ENCODE peak calls at places on chromosomes 3 and 15, in four cellular contexts. M is WTC11, K is GM12878, J is HepG2. H is an unnamed sample.

GRCh38 chr15:70120954-70121655 is 23.4 kb upstream of the TLE3 start:
- DNase-seq in M (no peak), K (no peak), J (no peak), H (no peak)

GRCh38 chr3:2826036-2826435 is 284.1 kb downstream of the IL5RA start:
- DNase-seq in M (no peak), K (no peak), J (no peak), H (no peak)

GRCh38 chr3:22960326-22960984 is 242.7 kb upstream of the UBE2E2 start:
- DNase-seq in M (peak; percentile 17), K (no peak), J (peak; percentile 12), H (no peak)

GRCh38 chr3:43995078-43995928 is 246.4 kb upstream of the TOPAZ1 start:
- DNase-seq in M (peak; percentile 60), K (no peak), J (no peak), H (no peak)

GRCh38 chr3:52225452-52226228 is at the start of gene TLR9:
- DNase-seq in M (no peak), K (peak; percentile 71), J (no peak), H (no peak)

GRCh38 chr3:188049890-188050530 is 103.9 kb upstream of the LPP start:
- DNase-seq in M (no peak), K (no peak), J (no peak), H (no peak)

GRCh38 chr3:127709320-127710060 is 36.7 kb downstream of the ABTB1 start:
- DNase-seq in M (no peak), K (no peak), J (no peak), H (no peak)

GRCh38 chr3:197472151-197472550 is 83.6 kb downstream of the BDH1 start:
- DNase-seq in M (no peak), K (no peak), J (peak; percentile 42), H (no peak)

GRCh38 chr3:58532794-58533220 is 4.2 kb downstream of the ACOX2 start:
- DNase-seq in M (peak; percentile 77), K (peak; percentile 11), J (peak; percentile 55), H (peak; percentile 72)

GRCh38 chr3:97949743-97950142 is 22.5 kb downstream of the RIOX2 start:
- DNase-seq in M (no peak), K (no peak), J (no peak), H (no peak)

GRCh38 chr3:60917136-60917535 is 334.1 kb downstream of the FHIT start:
- DNase-seq in M (no peak), K (no peak), J (no peak), H (no peak)

GRCh38 chr15:66673410-66674322 is 28.4 kb upstream of the SMAD6 start:
- DNase-seq in M (peak; percentile 95), K (no peak), J (no peak), H (peak; percentile 94)

GRCh38 chr3:184250167-184250828 is 826 bp downstream of the EEF1AKMT4 start:
- DNase-seq in M (peak; percentile 98), K (peak; percentile 85), J (peak; percentile 90), H (peak; percentile 72)

GRCh38 chr15:86355798-86356197 is 276.1 kb downstream of the AGBL1 start:
- DNase-seq in M (no peak), K (no peak), J (no peak), H (no peak)

GRCh38 chr3:50503504-50503903 is at the start of gene CACNA2D2:
- DNase-seq in M (peak; percentile 79), K (no peak), J (no peak), H (peak; percentile 82)

GRCh38 chr3:148852271-148853000 is 12.7 kb upstream of the CPA3 start:
- DNase-seq in M (no peak), K (no peak), J (no peak), H (no peak)

GRCh38 chr3:148848410-148848809 is 16.7 kb upstream of the CPA3 start:
- DNase-seq in M (no peak), K (no peak), J (no peak), H (no peak)

GRCh38 chr3:148847351-148847750 is 17.7 kb upstream of the CPA3 start:
- DNase-seq in M (no peak), K (no peak), J (no peak), H (no peak)
- TF ChIP-seq NR2C2 in M (no peak), K (no peak), J (no peak), H (no peak)

GRCh38 chr15:59622289-59622688 is 10.7 kb downstream of the GCNT3 start:
- DNase-seq in M (peak; percentile 69), K (no peak), J (peak; percentile 79), H (peak; percentile 33)
- TF ChIP-seq NR2C2 in M (no peak), K (no peak), J (no peak), H (no peak)

GRCh38 chr15:94135748-94136147 is 95.6 kb upstream of the MCTP2 start:
- DNase-seq in M (no peak), K (no peak), J (no peak), H (no peak)
- TF ChIP-seq NR2C2 in M (no peak), K (no peak), J (no peak), H (no peak)

GRCh38 chr3:189710620-189711388 is 79.6 kb downstream of the TP63 start:
- DNase-seq in M (no peak), K (peak; percentile 71), J (no peak), H (no peak)

GRCh38 chr3:189718215-189718614 is 87.0 kb downstream of the TP63 start:
- DNase-seq in M (no peak), K (no peak), J (no peak), H (no peak)

GRCh38 chr3:189712906-189713483 is 81.8 kb downstream of the TP63 start:
- DNase-seq in M (no peak), K (no peak), J (peak; percentile 7), H (no peak)

GRCh38 chr3:189720746-189721426 is 89.7 kb downstream of the TP63 start:
- DNase-seq in M (no peak), K (no peak), J (no peak), H (no peak)

DNA sequence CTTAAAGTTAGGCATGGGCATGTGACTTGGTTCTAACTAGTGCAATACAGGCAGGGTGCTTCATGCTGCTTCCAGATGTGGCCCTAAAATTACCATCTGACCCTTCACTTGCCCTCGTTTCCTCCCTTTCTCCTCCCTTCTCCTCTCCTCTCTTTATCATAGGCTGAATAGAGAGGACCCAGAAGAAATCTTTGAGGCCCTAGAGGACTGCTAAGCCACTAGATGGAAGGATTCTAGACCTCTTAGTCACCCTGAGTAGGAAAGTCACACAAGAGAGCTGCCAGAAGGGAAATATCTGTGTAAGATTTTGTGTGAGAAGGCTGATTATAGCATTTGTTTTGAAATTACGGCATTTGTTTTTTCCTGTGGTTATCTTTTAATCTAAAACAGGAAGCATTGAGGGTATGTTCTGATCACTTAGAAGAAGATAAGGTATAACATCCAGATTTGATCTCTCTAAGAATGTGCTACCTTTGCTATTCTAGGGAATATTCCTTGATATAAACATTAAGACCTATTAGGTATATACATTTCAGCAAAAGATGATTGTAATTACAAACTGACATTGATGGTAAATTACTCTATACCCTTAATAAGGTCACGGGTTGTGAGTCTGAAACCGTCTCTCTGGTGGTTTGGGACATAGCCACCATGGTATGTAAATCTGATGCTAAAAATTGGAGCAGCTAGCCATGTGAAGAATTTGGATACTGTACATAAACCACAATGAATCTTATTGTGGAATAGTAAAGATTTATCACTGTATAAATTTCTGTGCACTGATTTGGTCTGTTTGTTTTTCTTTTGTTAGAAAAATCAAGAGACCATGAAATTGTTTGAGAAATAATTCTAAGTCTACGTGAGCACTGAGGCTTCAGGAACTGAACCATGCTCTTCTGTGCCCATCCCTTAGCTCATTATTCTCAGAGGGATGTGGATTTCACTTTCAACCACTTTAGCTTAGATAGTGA is 84.1 kb downstream of the TP63 start:
- DNase-seq in M (no peak), K (peak; percentile 43), J (no peak), H (no peak)
- TF ChIP-seq NR2C2 in M (no peak), K (no peak), J (no peak), H (no peak)

GRCh38 chr3:170330366-170330765 is 27.1 kb upstream of the SKIL start:
- DNase-seq in M (no peak), K (no peak), J (peak; percentile 68), H (peak; percentile 67)
- TF ChIP-seq NR2C2 in M (no peak), K (no peak), J (no peak), H (no peak)

H was measured in K562.